ENCODE peak calls at places on chromosome 4, in ten cellular contexts. E is HS-5, D is uterus, G is breast epithelium, H is KG1, M is GM12878, X is cardiac fibroblast, A is pancreas, F is HEK293T, O is NCI-H524. W is an unnamed sample.

GRCh38 chr4:24010994-24011393 is 121.1 kb upstream of the PPARGC1A start:
- DNase-seq in E (no peak), D (no peak), G (no peak), H (no peak), M (no peak), X (no peak), A (no peak), F (no peak), O (no peak), W (no peak)

GRCh38 chr4:158860856-158861255 is 92.0 kb downstream of the FNIP2 start:
- DNase-seq in E (no peak), D (no peak), G (no peak), H (no peak), M (peak), X (no peak), A (no peak), F (no peak), O (no peak), W (no peak)

GRCh38 chr4:36785965-36786364 is 458.6 kb upstream of the NWD2 start:
- DNase-seq in E (no peak), D (no peak), G (no peak), H (no peak), M (no peak), X (no peak), A (no peak), F (no peak), O (no peak), W (no peak)

GRCh38 chr4:137536789-137537561 is 4.7 kb upstream of the PCDH18 start:
- DNase-seq in E (no peak), D (no peak), G (no peak), H (no peak), M (no peak), X (no peak), A (no peak), F (no peak), O (no peak), W (no peak)

GRCh38 chr4:123672987-123673386 is 276.4 kb downstream of the SPRY1 start:
- DNase-seq in E (peak), D (no peak), G (no peak), H (no peak), M (no peak), X (peak), A (no peak), F (no peak), O (no peak), W (no peak)

GRCh38 chr4:148270600-148270999 is 171.6 kb downstream of the NR3C2 start:
- DNase-seq in E (no peak), D (no peak), G (no peak), H (no peak), M (no peak), X (no peak), A (no peak), F (no peak), O (no peak), W (no peak)

GRCh38 chr4:167435786-167436185 is 201.5 kb upstream of the SPOCK3 start:
- DNase-seq in E (no peak), D (no peak), G (no peak), H (no peak), M (no peak), X (no peak), A (no peak), F (no peak), O (no peak), W (no peak)

GRCh38 chr4:70619778-70620177 is 8.8 kb upstream of the ENAM start:
- DNase-seq in E (no peak), D (no peak), G (no peak), H (no peak), M (no peak), X (no peak), A (no peak), F (no peak), O (no peak), W (no peak)

GRCh38 chr4:111961806-111962205 is 183.4 kb upstream of the FAM241A start:
- DNase-seq in E (peak), D (no peak), G (no peak), H (no peak), M (no peak), X (no peak), A (no peak), F (no peak), O (no peak), W (no peak)

GRCh38 chr4:71549516-71550160 is 210.8 kb downstream of the SLC4A4 start:
- DNase-seq in E (no peak), D (no peak), G (no peak), H (no peak), M (no peak), X (peak), A (no peak), F (no peak), O (no peak), W (no peak)

GRCh38 chr4:24644983-24645764 is 60.8 kb upstream of the DHX15 start:
- DNase-seq in E (no peak), D (no peak), G (no peak), H (no peak), M (no peak), X (peak), A (no peak), F (no peak), O (no peak), W (no peak)

GRCh38 chr4:99180367-99181169 is 36.5 kb upstream of the ADH4 start:
- DNase-seq in E (peak), D (peak), G (no peak), H (no peak), M (no peak), X (peak), A (no peak), F (no peak), O (no peak), W (no peak)

GRCh38 chr4:121306932-121307331 is 73.9 kb downstream of the QRFPR start:
- DNase-seq in E (no peak), D (no peak), G (no peak), H (no peak), M (no peak), X (no peak), A (no peak), F (no peak), O (no peak), W (no peak)

GRCh38 chr4:10082459-10083272 is 33.9 kb downstream of the WDR1 start:
- DNase-seq in E (no peak), D (peak), G (peak), H (no peak), M (no peak), X (no peak), A (peak), F (no peak), O (no peak), W (no peak)

GRCh38 chr4:39526810-39527295 is 386 bp downstream of the UGDH start:
- DNase-seq in E (no peak), D (no peak), G (no peak), H (no peak), M (no peak), X (no peak), A (no peak), F (no peak), O (no peak), W (no peak)

GRCh38 chr4:26342328-26343040 is 21.7 kb downstream of the RBPJ start:
- DNase-seq in E (peak), D (no peak), G (no peak), H (no peak), M (no peak), X (peak), A (no peak), F (peak), O (no peak), W (no peak)

GRCh38 chr4:120209706-120210105 is 143.1 kb upstream of the MAD2L1 start:
- DNase-seq in E (no peak), D (no peak), G (no peak), H (no peak), M (no peak), X (no peak), A (no peak), F (no peak), O (no peak), W (no peak)

GRCh38 chr4:45183905-45184304 is 457.5 kb upstream of the GNPDA2 start:
- DNase-seq in E (no peak), D (no peak), G (no peak), H (no peak), M (no peak), X (peak), A (no peak), F (no peak), O (no peak), W (no peak)

GRCh38 chr4:156976147-156976546 is 4.5 kb upstream of the PDGFC start:
- DNase-seq in E (peak), D (no peak), G (no peak), H (no peak), M (no peak), X (peak), A (no peak), F (no peak), O (no peak), W (no peak)

GRCh38 chr4:115781528-115782146 is 668.2 kb upstream of the NDST4 start:
- DNase-seq in E (no peak), D (no peak), G (no peak), H (peak), M (peak), X (no peak), A (no peak), F (no peak), O (no peak), W (no peak)

GRCh38 chr4:187396106-187396505 is 599.5 kb upstream of the ZFP42 start:
- DNase-seq in E (no peak), D (no peak), G (no peak), H (no peak), M (no peak), X (no peak), A (no peak), F (no peak), O (no peak), W (no peak)

GRCh38 chr4:182238355-182238931 is 4.8 kb upstream of the TENM3 start:
- DNase-seq in E (no peak), D (no peak), G (no peak), H (no peak), M (no peak), X (no peak), A (no peak), F (no peak), O (no peak), W (no peak)

GRCh38 chr4:86401826-86402225 is 42.0 kb upstream of the MAPK10 start:
- DNase-seq in E (no peak), D (no peak), G (no peak), H (no peak), M (no peak), X (no peak), A (no peak), F (no peak), O (no peak), W (no peak)

GRCh38 chr4:84099591-84099990 is 399.5 kb downstream of the NKX6-1 start:
- DNase-seq in E (no peak), D (no peak), G (no peak), H (no peak), M (no peak), X (no peak), A (no peak), F (no peak), O (no peak), W (no peak)

GRCh38 chr4:2287594-2287915 is 25.6 kb upstream of the MXD4 start:
- DNase-seq in E (no peak), D (no peak), G (no peak), H (no peak), M (no peak), X (no peak), A (no peak), F (no peak), O (no peak), W (peak)

GRCh38 chr4:91961504-91961903 is 342.3 kb upstream of the GRID2 start:
- DNase-seq in E (peak), D (no peak), G (no peak), H (no peak), M (no peak), X (peak), A (no peak), F (no peak), O (no peak), W (no peak)

GRCh38 chr4:83083925-83084475 is 30.5 kb downstream of the PLAC8 start:
- DNase-seq in E (no peak), D (no peak), G (no peak), H (no peak), M (no peak), X (peak), A (no peak), F (peak), O (no peak), W (no peak)

GRCh38 chr4:165686756-165687155 is 186.3 kb upstream of the TLL1 start:
- DNase-seq in E (no peak), D (no peak), G (no peak), H (no peak), M (no peak), X (no peak), A (no peak), F (no peak), O (no peak), W (no peak)

GRCh38 chr4:108370291-108370690 is 201.6 kb upstream of the LEF1 start:
- DNase-seq in E (no peak), D (no peak), G (no peak), H (no peak), M (no peak), X (no peak), A (no peak), F (no peak), O (peak), W (no peak)

W was measured in mesothelial cell of epicardium.